ENCODE peak calls at places on chromosomes 1 and 21, in four cellular contexts. One of them, this sample, is unnamed.

GRCh38 chr21:33023574-33024277 is 2.0 kb upstream of the OLIG2 start:
- DNase-seq in adrenal gland: no peak
- DNase-seq in H1: no peak
- DNase-seq in left ventricle myocardium inferior: no peak
- DNase-seq in this sample: no peak

GRCh38 chr21:14711287-14711686 is 165.2 kb upstream of the SAMSN1 start:
- DNase-seq in adrenal gland: no peak
- DNase-seq in left ventricle myocardium inferior: no peak
- DNase-seq in H1: no peak
- DNase-seq in this sample: no peak

GRCh38 chr1:56461158-56462127 is 117.9 kb downstream of the PLPP3 start:
- DNase-seq in adrenal gland: no peak
- DNase-seq in left ventricle myocardium inferior: no peak
- DNase-seq in H1: no peak
- DNase-seq in this sample: no peak

GRCh38 chr1:206094024-206094423 is 23.2 kb downstream of the AVPR1B start:
- DNase-seq in adrenal gland: no peak
- DNase-seq in left ventricle myocardium inferior: no peak
- DNase-seq in H1: no peak
- DNase-seq in this sample: no peak

GRCh38 chr1:21280011-21280471 is 10.2 kb downstream of the ECE1 start:
- DNase-seq in H1: no peak
- DNase-seq in adrenal gland: peak; percentile 59
- DNase-seq in left ventricle myocardium inferior: peak; percentile 60
- DNase-seq in this sample: no peak

GRCh38 chr1:59972216-59972924 is 45.8 kb upstream of the CYP2J2 start:
- DNase-seq in adrenal gland: no peak
- DNase-seq in left ventricle myocardium inferior: no peak
- DNase-seq in H1: no peak
- DNase-seq in this sample: no peak

GRCh38 chr1:40404670-40405462 is 31.3 kb downstream of the SMAP2 start:
- DNase-seq in left ventricle myocardium inferior: no peak
- DNase-seq in H1: no peak
- DNase-seq in adrenal gland: no peak
- DNase-seq in this sample: no peak

GRCh38 chr1:160590488-160590887 is 11.2 kb upstream of the CD84 start:
- DNase-seq in H1: no peak
- DNase-seq in left ventricle myocardium inferior: no peak
- DNase-seq in adrenal gland: no peak
- DNase-seq in this sample: no peak

GRCh38 chr1:113488576-113489177 is 98.4 kb downstream of the MAGI3 start:
- DNase-seq in adrenal gland: no peak
- DNase-seq in H1: peak; percentile 78
- DNase-seq in left ventricle myocardium inferior: no peak
- DNase-seq in this sample: no peak

GRCh38 chr1:34267326-34267725 is 90.6 kb downstream of the C1orf94 start:
- DNase-seq in adrenal gland: no peak
- DNase-seq in H1: no peak
- DNase-seq in left ventricle myocardium inferior: no peak
- DNase-seq in this sample: no peak

GRCh38 chr1:234368320-234369032 is 4.8 kb upstream of the COA6 start:
- DNase-seq in adrenal gland: no peak
- DNase-seq in H1: no peak
- DNase-seq in left ventricle myocardium inferior: no peak
- DNase-seq in this sample: no peak

GRCh38 chr1:78950801-78951200 is 55.7 kb downstream of the ADGRL4 start:
- DNase-seq in H1: no peak
- DNase-seq in adrenal gland: no peak
- DNase-seq in left ventricle myocardium inferior: no peak
- DNase-seq in this sample: no peak

GRCh38 chr1:96722161-96722908 is 751 bp downstream of the PTBP2 start:
- DNase-seq in H1: peak; percentile 81
- DNase-seq in left ventricle myocardium inferior: peak; percentile 66
- DNase-seq in adrenal gland: peak; percentile 64
- DNase-seq in this sample: no peak

GRCh38 chr21:37593015-37593414 is 226.4 kb downstream of the DYRK1A start:
- DNase-seq in left ventricle myocardium inferior: no peak
- DNase-seq in adrenal gland: no peak
- DNase-seq in H1: peak; percentile 90
- DNase-seq in this sample: no peak

GRCh38 chr1:13945856-13946255 is 245.9 kb downstream of the PRDM2 start:
- DNase-seq in H1: no peak
- DNase-seq in adrenal gland: no peak
- DNase-seq in left ventricle myocardium inferior: no peak
- DNase-seq in this sample: no peak

GRCh38 chr1:146007785-146008133 is 11.4 kb upstream of the TXNIP start:
- DNase-seq in H1: no peak
- DNase-seq in left ventricle myocardium inferior: no peak
- DNase-seq in adrenal gland: no peak
- DNase-seq in this sample: no peak

GRCh38 chr1:97573560-97573959 is 347.3 kb downstream of the DPYD start:
- DNase-seq in H1: no peak
- DNase-seq in left ventricle myocardium inferior: no peak
- DNase-seq in adrenal gland: no peak
- DNase-seq in this sample: no peak

GRCh38 chr1:229940689-229941088 is 126.3 kb upstream of the GALNT2 start:
- DNase-seq in H1: no peak
- DNase-seq in adrenal gland: no peak
- DNase-seq in left ventricle myocardium inferior: no peak
- DNase-seq in this sample: no peak

GRCh38 chr1:68308034-68308433 is 75.7 kb upstream of the WLS start:
- DNase-seq in left ventricle myocardium inferior: no peak
- DNase-seq in H1: no peak
- DNase-seq in adrenal gland: no peak
- DNase-seq in this sample: no peak

GRCh38 chr1:20366076-20366765 is 75.5 kb downstream of the VWA5B1 start:
- DNase-seq in left ventricle myocardium inferior: peak; percentile 25
- DNase-seq in adrenal gland: no peak
- DNase-seq in H1: peak; percentile 58
- DNase-seq in this sample: no peak

GRCh38 chr1:92481598-92482403 is 4.9 kb downstream of the GFI1 start:
- DNase-seq in left ventricle myocardium inferior: no peak
- DNase-seq in adrenal gland: no peak
- DNase-seq in H1: peak; percentile 54
- DNase-seq in this sample: peak; percentile 41

GRCh38 chr1:115165776-115166175 is 76.5 kb upstream of the TSPAN2 start:
- DNase-seq in H1: no peak
- DNase-seq in adrenal gland: no peak
- DNase-seq in left ventricle myocardium inferior: no peak
- DNase-seq in this sample: no peak

GRCh38 chr21:16573581-16573980 is 843.8 kb downstream of the USP25 start:
- DNase-seq in adrenal gland: no peak
- DNase-seq in left ventricle myocardium inferior: no peak
- DNase-seq in H1: no peak
- DNase-seq in this sample: no peak

DNA sequence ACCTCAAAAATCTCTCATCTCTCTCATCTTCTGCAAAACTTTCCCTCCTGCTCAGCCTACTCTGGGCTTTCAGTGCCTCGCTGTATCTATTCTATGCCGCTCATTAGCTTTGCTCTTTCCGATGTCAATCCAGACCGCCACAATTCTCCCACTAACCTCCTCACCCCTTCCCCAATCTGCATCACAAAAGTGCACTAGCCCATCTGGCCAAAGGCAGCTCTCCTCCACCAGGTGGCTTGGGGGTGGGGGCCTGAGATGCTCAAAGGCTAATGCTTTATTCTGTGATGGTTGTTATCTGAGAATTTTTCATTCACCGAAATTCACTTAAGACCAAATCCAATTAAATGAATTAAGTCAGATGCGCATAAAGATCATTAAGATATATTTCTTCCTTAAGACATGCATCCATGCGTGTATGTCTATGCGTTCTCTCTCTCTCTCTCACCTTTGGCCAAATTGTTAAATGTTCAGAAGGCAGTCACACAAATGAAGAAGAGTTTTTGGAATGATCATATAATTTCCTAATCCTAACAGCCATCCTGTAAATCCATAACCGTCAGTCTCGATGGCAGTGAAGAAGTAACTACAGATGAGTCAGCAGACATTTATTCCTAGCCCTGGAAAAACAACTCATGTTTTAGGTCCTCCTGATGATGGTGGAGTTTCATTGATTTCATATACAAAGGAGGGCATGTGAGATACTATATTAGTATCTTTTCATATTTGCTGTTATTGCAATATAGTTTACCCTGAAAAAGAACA is 111.3 kb downstream of the C1orf21 start:
- DNase-seq in H1: peak; percentile 60
- DNase-seq in left ventricle myocardium inferior: no peak
- DNase-seq in adrenal gland: no peak
- DNase-seq in this sample: no peak
- TF ChIP-seq CTCF in H1: peak; percentile 42
- TF ChIP-seq CTCF in left ventricle myocardium inferior: no peak
- TF ChIP-seq CTCF in adrenal gland: no peak
- TF ChIP-seq CTCF in this sample: no peak

GRCh38 chr1:36151133-36151844 is 2.0 kb upstream of the TRAPPC3 start:
- DNase-seq in adrenal gland: no peak
- DNase-seq in left ventricle myocardium inferior: no peak
- DNase-seq in H1: no peak
- DNase-seq in this sample: no peak

GRCh38 chr1:36149973-36150295 is 648 bp upstream of the TRAPPC3 start:
- DNase-seq in left ventricle myocardium inferior: no peak
- DNase-seq in H1: no peak
- DNase-seq in adrenal gland: no peak
- DNase-seq in this sample: no peak

GRCh38 chr1:36149237-36149972 is at the start of gene TRAPPC3:
- DNase-seq in H1: peak; percentile 99
- DNase-seq in left ventricle myocardium inferior: peak; percentile 100
- DNase-seq in adrenal gland: peak; percentile 100
- DNase-seq in this sample: peak; percentile 98

GRCh38 chr1:36151845-36152203 is 2.5 kb upstream of the TRAPPC3 start:
- DNase-seq in left ventricle myocardium inferior: no peak
- DNase-seq in adrenal gland: no peak
- DNase-seq in H1: no peak
- DNase-seq in this sample: no peak

GRCh38 chr1:36150296-36151132 is 1.2 kb upstream of the TRAPPC3 start:
- DNase-seq in adrenal gland: peak; percentile 98
- DNase-seq in left ventricle myocardium inferior: peak; percentile 92
- DNase-seq in H1: peak; percentile 81
- DNase-seq in this sample: peak; percentile 84
- TF ChIP-seq CTCF in adrenal gland: no peak
- TF ChIP-seq CTCF in left ventricle myocardium inferior: no peak
- TF ChIP-seq CTCF in H1: no peak
- TF ChIP-seq CTCF in this sample: no peak

GRCh38 chr1:65457868-65458267 is 37.4 kb downstream of the LEPR start:
- DNase-seq in H1: no peak
- DNase-seq in left ventricle myocardium inferior: no peak
- DNase-seq in adrenal gland: no peak
- DNase-seq in this sample: no peak

GRCh38 chr1:65456481-65456880 is 36.0 kb downstream of the LEPR start:
- DNase-seq in adrenal gland: no peak
- DNase-seq in H1: no peak
- DNase-seq in left ventricle myocardium inferior: no peak
- DNase-seq in this sample: no peak

GRCh38 chr1:65458730-65459396 is 38.4 kb downstream of the LEPR start:
- DNase-seq in left ventricle myocardium inferior: no peak
- DNase-seq in adrenal gland: no peak
- DNase-seq in H1: no peak
- DNase-seq in this sample: no peak

GRCh38 chr1:65459397-65459768 is 38.9 kb downstream of the LEPR start:
- DNase-seq in left ventricle myocardium inferior: no peak
- DNase-seq in adrenal gland: no peak
- DNase-seq in H1: no peak
- DNase-seq in this sample: peak; percentile 34
- TF ChIP-seq CTCF in left ventricle myocardium inferior: peak; percentile 57
- TF ChIP-seq CTCF in adrenal gland: peak; percentile 39
- TF ChIP-seq CTCF in H1: no peak
- TF ChIP-seq CTCF in this sample: peak; percentile 46

GRCh38 chr21:30194701-30195299 is 21.1 kb downstream of the CLDN8 start:
- DNase-seq in left ventricle myocardium inferior: no peak
- DNase-seq in adrenal gland: no peak
- DNase-seq in H1: no peak
- DNase-seq in this sample: no peak
- TF ChIP-seq CTCF in left ventricle myocardium inferior: peak; percentile 38
- TF ChIP-seq CTCF in adrenal gland: peak; percentile 11
- TF ChIP-seq CTCF in H1: no peak
- TF ChIP-seq CTCF in this sample: no peak

GRCh38 chr1:213284626-213285025 is 233.6 kb downstream of the RPS6KC1 start:
- DNase-seq in adrenal gland: no peak
- DNase-seq in H1: no peak
- DNase-seq in left ventricle myocardium inferior: no peak
- DNase-seq in this sample: no peak

GRCh38 chr1:213287987-213288386 is 236.9 kb downstream of the RPS6KC1 start:
- DNase-seq in adrenal gland: no peak
- DNase-seq in H1: no peak
- DNase-seq in left ventricle myocardium inferior: no peak
- DNase-seq in this sample: no peak

GRCh38 chr1:213281610-213282316 is 230.7 kb downstream of the RPS6KC1 start:
- DNase-seq in left ventricle myocardium inferior: no peak
- DNase-seq in H1: peak; percentile 51
- DNase-seq in adrenal gland: no peak
- DNase-seq in this sample: no peak

GRCh38 chr1:213286235-213286634 is 235.2 kb downstream of the RPS6KC1 start:
- DNase-seq in H1: no peak
- DNase-seq in left ventricle myocardium inferior: no peak
- DNase-seq in adrenal gland: no peak
- DNase-seq in this sample: no peak
- TF ChIP-seq CTCF in H1: no peak
- TF ChIP-seq CTCF in left ventricle myocardium inferior: peak; percentile 21
- TF ChIP-seq CTCF in adrenal gland: peak; percentile 3
- TF ChIP-seq CTCF in this sample: peak; percentile 18